ENCODE peak calls at places on chromosomes 13 and 19, in five cellular contexts. U, C, X, N and Y are unnamed samples.

GRCh38 chr19:35224681-35225604 is 3.6 kb downstream of the FAM187B start:
- DNase-seq in U (no peak), C (no peak), X (no peak), N (no peak), Y (peak; percentile 76)

GRCh38 chr13:64591981-64592380 is 2638.2 kb downstream of the PCDH9 start:
- DNase-seq in U (no peak), C (no peak), X (no peak), N (no peak), Y (no peak)

GRCh38 chr13:41614671-41615519 is 157.5 kb downstream of the RGCC start:
- DNase-seq in U (no peak), C (no peak), X (peak; percentile 43), N (no peak), Y (no peak)

GRCh38 chr13:25391932-25392331 is 20.2 kb downstream of the ATP8A2 start:
- DNase-seq in U (no peak), C (no peak), X (no peak), N (no peak), Y (no peak)

GRCh38 chr19:30224689-30225606 is 147.2 kb upstream of the ZNF536 start:
- DNase-seq in U (no peak), C (peak; percentile 64), X (no peak), N (no peak), Y (peak; percentile 44)

GRCh38 chr19:9640956-9641355 is 19.9 kb upstream of the ZNF561 start:
- DNase-seq in U (no peak), C (no peak), X (no peak), N (no peak), Y (no peak)

GRCh38 chr19:36488118-36488815 is 1.1 kb downstream of the ZNF566 start:
- DNase-seq in U (peak; percentile 2), C (no peak), X (no peak), N (no peak), Y (no peak)

GRCh38 chr13:45238945-45239795 is 38.3 kb upstream of the KCTD4 start:
- DNase-seq in U (no peak), C (no peak), X (no peak), N (no peak), Y (no peak)

GRCh38 chr13:96223231-96223630 is 133.3 kb downstream of the HS6ST3 start:
- DNase-seq in U (no peak), C (no peak), X (no peak), N (no peak), Y (no peak)

GRCh38 chr13:39016789-39017188 is 21.1 kb downstream of the PROSER1 start:
- DNase-seq in U (no peak), C (peak; percentile 68), X (no peak), N (no peak), Y (peak; percentile 65)

GRCh38 chr13:110524484-110525254 is 36.9 kb downstream of the RAB20 start:
- DNase-seq in U (no peak), C (no peak), X (no peak), N (no peak), Y (no peak)

GRCh38 chr19:19460258-19460731 is 54.8 kb downstream of the GATAD2A start:
- DNase-seq in U (no peak), C (no peak), X (no peak), N (peak; percentile 34), Y (no peak)

GRCh38 chr19:47021536-47022139 is 2.0 kb downstream of the NPAS1 start:
- DNase-seq in U (no peak), C (peak; percentile 69), X (no peak), N (no peak), Y (peak; percentile 77)

GRCh38 chr19:49231804-49232203 is 74.2 kb downstream of the TRPM4 start:
- DNase-seq in U (no peak), C (no peak), X (no peak), N (no peak), Y (no peak)

GRCh38 chr13:27311518-27312208 is 41.0 kb downstream of the RASL11A start:
- DNase-seq in U (no peak), C (no peak), X (no peak), N (no peak), Y (no peak)

GRCh38 chr19:9741476-9742171 is 26.9 kb downstream of the ZNF846 start:
- DNase-seq in U (no peak), C (no peak), X (no peak), N (no peak), Y (no peak)

DNA sequence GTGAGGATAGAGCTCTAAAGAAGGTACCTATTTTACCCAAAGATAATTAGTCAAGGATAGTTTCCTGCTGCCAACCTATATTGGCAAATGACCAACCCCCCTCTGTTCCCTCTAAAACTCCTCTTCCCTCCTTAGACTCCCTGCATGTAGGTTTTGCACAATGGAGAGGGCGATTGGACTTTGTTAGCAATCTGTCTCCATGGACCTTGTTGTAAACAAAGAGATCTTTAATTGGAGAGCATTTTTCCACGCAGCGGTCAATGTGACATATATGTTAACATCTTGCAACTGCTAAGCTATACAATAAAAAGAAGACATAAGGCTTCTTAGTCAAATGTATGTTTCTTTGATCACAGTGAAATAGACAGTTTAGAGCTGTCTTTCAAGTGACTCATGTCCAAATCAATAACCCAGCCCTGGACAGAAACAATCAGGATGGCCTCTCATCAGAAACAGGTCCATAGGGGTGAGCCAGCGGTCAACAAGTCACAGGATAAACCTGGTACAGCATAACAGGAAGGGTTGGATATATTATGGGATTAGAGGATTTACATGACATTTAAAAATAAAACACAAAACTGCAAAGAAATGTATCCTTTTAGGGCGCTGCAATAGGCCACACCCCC is 69.7 kb upstream of the UBL3 start:
- DNase-seq in U (no peak), C (no peak), X (no peak), N (no peak), Y (no peak)
- H3K4me1 ChIP-seq in U (peaks cover 19% of the 10 kb centered on the region), C (peaks cover 3% of the 10 kb centered on the region), X (peaks cover 14% of the 10 kb centered on the region), N (peaks cover 5% of the 10 kb centered on the region), Y (no peaks in the 10 kb centered on the region)

GRCh38 chr19:13077233-13077632 is 25.4 kb downstream of the LYL1 start:
- DNase-seq in U (no peak), C (no peak), X (no peak), N (no peak), Y (peak; percentile 19)

GRCh38 chr19:13076787-13077186 is 25.9 kb downstream of the LYL1 start:
- DNase-seq in U (no peak), C (no peak), X (no peak), N (no peak), Y (no peak)

GRCh38 chr19:13078897-13079541 is 23.6 kb downstream of the LYL1 start:
- DNase-seq in U (no peak), C (no peak), X (peak; percentile 69), N (no peak), Y (peak; percentile 15)

GRCh38 chr19:13082192-13083007 is 20.3 kb downstream of the LYL1 start:
- DNase-seq in U (no peak), C (peak; percentile 74), X (no peak), N (no peak), Y (peak; percentile 74)

GRCh38 chr19:13079542-13079986 is 23.1 kb downstream of the LYL1 start:
- DNase-seq in U (no peak), C (no peak), X (peak; percentile 87), N (no peak), Y (no peak)
- H3K36me3 ChIP-seq in U (no peaks in the 10 kb centered on the region), C (no peaks in the 10 kb centered on the region), X (no peaks in the 10 kb centered on the region), N (no peaks in the 10 kb centered on the region), Y (no peaks in the 10 kb centered on the region)

GRCh38 chr19:6238256-6238642 is 41.5 kb downstream of the MLLT1 start:
- DNase-seq in U (peak; percentile 36), C (no peak), X (no peak), N (no peak), Y (no peak)

GRCh38 chr19:6239871-6240676 is 39.7 kb downstream of the MLLT1 start:
- DNase-seq in U (no peak), C (peak; percentile 49), X (peak; percentile 35), N (no peak), Y (peak; percentile 34)

GRCh38 chr19:6238643-6239281 is 41.0 kb downstream of the MLLT1 start:
- DNase-seq in U (no peak), C (no peak), X (peak; percentile 81), N (no peak), Y (no peak)

GRCh38 chr19:6241056-6241455 is 38.7 kb downstream of the MLLT1 start:
- DNase-seq in U (no peak), C (no peak), X (peak; percentile 31), N (no peak), Y (no peak)

DNA sequence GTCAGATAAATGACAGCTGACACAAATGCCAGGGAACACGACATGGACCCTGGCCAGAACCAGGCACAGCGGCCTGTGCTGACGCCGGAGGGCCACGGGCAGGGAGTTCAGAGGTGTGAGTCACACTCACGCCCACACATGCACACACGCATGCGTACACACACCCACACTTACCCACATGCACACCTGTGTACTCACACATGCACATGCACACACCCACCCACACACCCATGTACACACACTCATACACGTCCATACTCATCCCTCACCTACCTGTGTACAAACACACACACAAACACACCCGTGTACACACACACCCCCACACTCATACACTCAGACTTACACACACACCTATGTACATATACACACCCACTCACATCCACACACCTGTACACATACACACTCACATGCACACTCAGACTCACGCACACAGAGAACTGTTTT is 40.4 kb downstream of the MLLT1 start:
- DNase-seq in U (no peak), C (no peak), X (peak; percentile 62), N (no peak), Y (no peak)
- H3K4me1 ChIP-seq in U (peaks cover 35% of the 10 kb centered on the region), C (peaks cover 5% of the 10 kb centered on the region), X (peaks cover 35% of the 10 kb centered on the region), N (peaks cover 25% of the 10 kb centered on the region), Y (peaks cover 4% of the 10 kb centered on the region)

DNA sequence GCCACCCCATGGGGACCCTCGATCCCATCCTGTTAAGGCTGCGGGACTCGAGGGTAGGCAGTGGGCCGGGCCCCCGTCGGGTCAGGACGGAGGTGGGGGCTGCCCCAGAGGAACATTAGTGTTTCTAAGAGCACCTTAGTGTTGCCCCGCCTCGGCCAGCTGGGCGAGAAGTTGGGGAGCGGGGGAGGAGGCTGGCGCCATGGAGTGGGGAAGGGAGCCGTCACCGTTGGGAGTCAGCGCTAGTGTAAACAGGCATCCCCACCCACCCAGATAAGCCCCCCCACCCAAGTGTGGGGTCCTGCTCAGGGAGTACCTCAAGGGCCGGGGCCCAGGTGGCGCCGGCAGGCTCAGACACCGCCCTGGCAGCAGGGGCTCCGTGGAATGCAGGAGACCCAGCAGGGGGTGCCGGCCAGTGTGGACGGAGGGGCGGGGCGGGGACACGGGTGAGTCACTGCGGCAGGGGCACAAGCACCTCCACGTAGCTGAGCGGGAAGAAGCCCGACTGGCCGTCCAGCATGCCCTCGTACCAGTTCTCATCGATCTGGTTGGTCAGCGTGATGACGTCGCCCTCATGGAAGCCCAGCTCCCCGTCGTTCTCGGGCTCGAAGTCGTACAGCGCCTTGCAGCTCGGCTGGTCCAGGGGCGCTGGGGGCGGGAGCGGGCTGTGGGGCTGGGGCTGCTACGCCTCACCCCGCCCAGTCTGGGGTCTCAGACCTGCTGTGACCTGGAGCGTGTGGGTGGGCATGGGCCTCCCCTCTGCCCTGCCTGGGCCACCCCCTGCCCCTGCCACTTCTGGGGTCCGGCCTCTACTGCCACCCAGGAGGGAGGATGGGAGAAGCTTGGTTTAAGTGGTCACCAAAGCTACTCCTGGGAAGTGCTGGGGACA is 18.0 kb downstream of the MPND start:
- DNase-seq in U (no peak), C (peak; percentile 39), X (peak; percentile 81), N (no peak), Y (peak; percentile 69)
- H3K36me3 ChIP-seq in U (peaks cover 50% of the 10 kb centered on the region), C (no peaks in the 10 kb centered on the region), X (no peaks in the 10 kb centered on the region), N (peaks cover 5% of the 10 kb centered on the region), Y (no peaks in the 10 kb centered on the region)